ENCODE peak calls at places on chromosomes 2 and 18, in seven cellular contexts. O, C, L, F, J, B and N are unnamed samples.

GRCh38 chr2:94960266-94960665 is 65.2 kb upstream of the MAL start:
- DNase-seq in O (no peak), C (no peak), L (no peak), F (no peak), J (no peak), B (no peak), N (no peak)

GRCh38 chr2:5978352-5978751 is 286.2 kb downstream of the SOX11 start:
- DNase-seq in O (no peak), C (no peak), L (no peak), F (no peak), J (no peak), B (no peak), N (no peak)

GRCh38 chr18:25144835-25145234 is 207.1 kb downstream of the ZNF521 start:
- DNase-seq in O (no peak), C (peak; percentile 31), L (peak; percentile 73), F (no peak), J (no peak), B (peak; percentile 87), N (peak; percentile 56)

GRCh38 chr18:75407468-75408437 is 19.8 kb downstream of the SMIM21 start:
- DNase-seq in O (no peak), C (peak; percentile 11), L (no peak), F (no peak), J (no peak), B (peak; percentile 36), N (no peak)

GRCh38 chr2:191646612-191646902 is 31.4 kb upstream of the NABP1 start:
- DNase-seq in O (no peak), C (no peak), L (no peak), F (no peak), J (no peak), B (no peak), N (no peak)

GRCh38 chr2:164992818-164993217 is 37.5 kb upstream of the SLC38A11 start:
- DNase-seq in O (peak; percentile 73), C (peak; percentile 82), L (peak; percentile 89), F (peak; percentile 45), J (no peak), B (peak; percentile 80), N (peak; percentile 30)

GRCh38 chr2:157441072-157441454 is 2.8 kb downstream of the CYTIP start:
- DNase-seq in O (no peak), C (no peak), L (no peak), F (no peak), J (no peak), B (peak; percentile 12), N (no peak)

GRCh38 chr2:236783417-236784020 is 213.9 kb downstream of the ACKR3 start:
- DNase-seq in O (no peak), C (no peak), L (no peak), F (no peak), J (no peak), B (no peak), N (no peak)

GRCh38 chr2:110858135-110858737 is 125.9 kb downstream of the ACOXL start:
- DNase-seq in O (no peak), C (no peak), L (no peak), F (no peak), J (no peak), B (no peak), N (no peak)

GRCh38 chr2:101718993-101719571 is 21.6 kb downstream of the MAP4K4 start:
- DNase-seq in O (no peak), C (no peak), L (no peak), F (no peak), J (no peak), B (no peak), N (no peak)

GRCh38 chr2:111900859-111901258 is 2.5 kb downstream of the MERTK start:
- DNase-seq in O (no peak), C (peak; percentile 10), L (no peak), F (peak; percentile 42), J (no peak), B (peak; percentile 70), N (peak; percentile 46)

GRCh38 chr2:263022-263738 is 652 bp downstream of the SH3YL1 start:
- DNase-seq in O (no peak), C (no peak), L (no peak), F (no peak), J (no peak), B (no peak), N (no peak)

GRCh38 chr2:38170098-38170497 is 94.1 kb upstream of the CYP1B1 start:
- DNase-seq in O (no peak), C (peak; percentile 90), L (no peak), F (no peak), J (no peak), B (peak; percentile 98), N (no peak)

GRCh38 chr2:120511546-120512320 is 165.8 kb downstream of the INHBB start:
- DNase-seq in O (no peak), C (no peak), L (no peak), F (no peak), J (no peak), B (no peak), N (no peak)

GRCh38 chr2:193566276-193566675 is 1371.5 kb upstream of the TMEFF2 start:
- DNase-seq in O (no peak), C (peak; percentile 65), L (no peak), F (no peak), J (no peak), B (no peak), N (no peak)

GRCh38 chr2:238299803-238300202 is 11.4 kb upstream of the PER2 start:
- DNase-seq in O (no peak), C (no peak), L (no peak), F (no peak), J (no peak), B (no peak), N (no peak)

GRCh38 chr2:237320801-237321563 is 93.0 kb downstream of the COL6A3 start:
- DNase-seq in O (no peak), C (no peak), L (no peak), F (no peak), J (no peak), B (no peak), N (no peak)

GRCh38 chr18:54742654-54743053 is 85.6 kb upstream of the RAB27B start:
- DNase-seq in O (no peak), C (peak; percentile 95), L (peak; percentile 100), F (no peak), J (peak; percentile 18), B (peak; percentile 99), N (peak; percentile 29)

GRCh38 chr2:221166283-221166682 is 405.8 kb downstream of the EPHA4 start:
- DNase-seq in O (no peak), C (no peak), L (no peak), F (no peak), J (no peak), B (peak; percentile 90), N (no peak)

GRCh38 chr18:5370332-5370731 is 74.8 kb upstream of the ZBTB14 start:
- DNase-seq in O (no peak), C (no peak), L (peak; percentile 9), F (no peak), J (no peak), B (peak; percentile 2), N (no peak)

GRCh38 chr2:209471037-209471436 is 47.2 kb downstream of the MAP2 start:
- DNase-seq in O (no peak), C (peak; percentile 62), L (no peak), F (no peak), J (no peak), B (peak; percentile 21), N (no peak)

GRCh38 chr2:10267036-10267435 is 35.7 kb upstream of the HPCAL1 start:
- DNase-seq in O (peak; percentile 37), C (no peak), L (no peak), F (no peak), J (no peak), B (no peak), N (no peak)

GRCh38 chr2:209208211-209208610 is 215.6 kb upstream of the MAP2 start:
- DNase-seq in O (no peak), C (peak; percentile 50), L (no peak), F (peak; percentile 16), J (no peak), B (peak; percentile 6), N (no peak)

GRCh38 chr18:53952700-53953099 is 271.8 kb downstream of the MBD2 start:
- DNase-seq in O (no peak), C (no peak), L (no peak), F (no peak), J (no peak), B (no peak), N (no peak)

GRCh38 chr2:140797718-140798117 is 1333.1 kb downstream of the LRP1B start:
- DNase-seq in O (no peak), C (no peak), L (no peak), F (no peak), J (no peak), B (no peak), N (no peak)

GRCh38 chr2:217222511-217222910 is 362.6 kb upstream of the TNP1 start:
- DNase-seq in O (no peak), C (no peak), L (no peak), F (no peak), J (no peak), B (no peak), N (no peak)

GRCh38 chr2:215983581-215984351 is 29.6 kb downstream of the MREG start:
- DNase-seq in O (no peak), C (no peak), L (no peak), F (peak; percentile 38), J (no peak), B (peak; percentile 6), N (no peak)

GRCh38 chr2:234950730-234951385 is 959 bp upstream of the SH3BP4 start:
- DNase-seq in O (no peak), C (peak; percentile 57), L (no peak), F (no peak), J (no peak), B (peak; percentile 74), N (peak; percentile 52)

GRCh38 chr2:170815746-170816498 is 765 bp upstream of the GAD1 start:
- DNase-seq in O (peak; percentile 65), C (peak; percentile 41), L (peak; percentile 24), F (peak; percentile 89), J (no peak), B (peak; percentile 48), N (peak; percentile 78)

GRCh38 chr18:75854174-75854573 is 426.7 kb upstream of the SMIM21 start:
- DNase-seq in O (no peak), C (no peak), L (no peak), F (no peak), J (no peak), B (no peak), N (no peak)

GRCh38 chr2:140893685-140894084 is 1237.1 kb downstream of the LRP1B start:
- DNase-seq in O (no peak), C (peak; percentile 94), L (no peak), F (no peak), J (no peak), B (peak; percentile 89), N (peak; percentile 3)

GRCh38 chr2:42147641-42148274 is 21.4 kb upstream of the EML4 start:
- DNase-seq in O (no peak), C (no peak), L (peak; percentile 32), F (peak; percentile 71), J (no peak), B (peak; percentile 68), N (no peak)

GRCh38 chr2:109454764-109455394 is 158.9 kb downstream of the SEPTIN10 start:
- DNase-seq in O (no peak), C (no peak), L (no peak), F (no peak), J (no peak), B (no peak), N (no peak)

GRCh38 chr2:69238449-69239031 is 148.5 kb downstream of the GFPT1 start:
- DNase-seq in O (no peak), C (peak; percentile 84), L (no peak), F (no peak), J (no peak), B (peak; percentile 83), N (peak; percentile 72)